ENCODE peak calls at places on chromosomes 5 and 9, in seven cellular contexts. K is HCT116, O is HepG2, R is WTC11, U is H1, L is K562, V is GM12878. Q is an unnamed sample.

GRCh38 chr5:82387819-82388166 is 109.6 kb upstream of the RPS23 start:
- DNase-seq in O (no peak), R (no peak), U (no peak), V (no peak), L (no peak), K (no peak), Q (no peak)

GRCh38 chr5:181241393-181241975 is 2.2 kb downstream of the RACK1 start:
- DNase-seq in U (no peak), L (no peak), O (peak; percentile 90), R (no peak), K (no peak), V (no peak), Q (no peak)

GRCh38 chr5:96048763-96049162 is 87.1 kb upstream of the ELL2 start:
- DNase-seq in K (no peak), O (no peak), R (peak; percentile 29), V (no peak), U (no peak), L (peak; percentile 25), Q (peak; percentile 12)

GRCh38 chr9:35280394-35280793 is 118.6 kb downstream of the UNC13B start:
- DNase-seq in V (no peak), O (no peak), L (no peak), R (no peak), U (no peak), K (no peak), Q (no peak)

GRCh38 chr5:129541648-129542251 is 81.7 kb downstream of the ADAMTS19 start:
- DNase-seq in V (no peak), U (no peak), R (no peak), O (peak; percentile 13), K (peak; percentile 48), L (peak; percentile 12), Q (peak; percentile 28)

GRCh38 chr5:94855543-94855942 is 237.1 kb downstream of the SLF1 start:
- DNase-seq in L (no peak), O (no peak), V (no peak), U (no peak), K (no peak), R (no peak), Q (no peak)

GRCh38 chr9:37972346-37972745 is 68.4 kb upstream of the SLC25A51 start:
- DNase-seq in R (no peak), L (no peak), V (no peak), U (no peak), K (no peak), O (no peak), Q (no peak)

GRCh38 chr9:136623849-136624183 is 38.9 kb upstream of the EGFL7 start:
- DNase-seq in R (no peak), V (no peak), K (no peak), U (no peak), O (no peak), L (no peak), Q (no peak)

GRCh38 chr9:113219972-113220371 is 1.1 kb downstream of the FKBP15 start:
- DNase-seq in O (no peak), U (no peak), R (no peak), V (peak; percentile 77), L (no peak), K (no peak), Q (no peak)

DNA sequence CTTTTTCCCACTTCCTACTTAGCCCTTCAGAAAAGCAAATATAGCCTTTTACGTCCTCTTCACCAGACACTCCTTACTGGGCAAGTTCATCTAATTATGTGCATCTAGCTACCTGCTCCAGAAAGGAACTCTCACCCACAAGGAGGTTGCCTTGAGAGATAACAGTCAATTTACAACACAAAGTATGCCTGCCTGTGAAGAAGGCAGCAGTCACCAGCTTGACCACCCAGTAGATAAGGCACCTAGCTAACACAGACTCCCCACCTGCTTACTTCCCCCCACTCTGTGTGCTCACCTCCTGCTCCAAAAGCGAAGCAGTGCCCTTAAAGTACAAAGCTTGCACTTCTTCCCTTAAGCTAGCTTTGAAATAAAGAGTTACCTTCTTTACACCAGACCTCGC is 111.7 kb upstream of the MRPS30 start:
- DNase-seq in U (no peak), K (no peak), V (no peak), L (no peak), R (no peak), O (no peak), Q (no peak)
- TF ChIP-seq SP1 in U (no peak), K (no peak), V (no peak), L (no peak), R (no peak), O (no peak), Q (no peak)

DNA sequence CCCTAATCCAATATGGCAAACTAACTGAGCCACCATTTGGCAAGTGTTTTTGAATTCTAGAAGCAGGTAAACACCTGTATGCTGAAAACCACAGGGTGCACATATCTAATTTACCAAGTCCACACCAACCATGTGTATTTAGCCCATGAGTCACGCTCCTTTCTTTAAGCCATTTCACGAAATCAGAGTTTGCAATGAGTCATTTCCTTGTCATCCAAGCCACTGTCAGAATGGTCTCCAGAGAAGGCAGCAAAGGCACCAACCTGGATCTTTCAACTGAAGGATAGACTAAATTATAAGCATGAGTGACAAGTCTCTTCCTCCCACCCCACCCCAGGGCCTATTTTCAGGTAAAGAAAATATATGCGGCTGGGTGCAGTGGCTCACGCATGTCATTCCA is 110.0 kb downstream of the PAX5 start:
- DNase-seq in L (no peak), U (no peak), O (peak; percentile 45), V (peak; percentile 30), K (peak; percentile 87), R (no peak), Q (no peak)
- TF ChIP-seq SP1 in L (no peak), U (no peak), O (no peak), V (no peak), K (peak; percentile 88), R (no peak), Q (no peak)

GRCh38 chr5:43711496-43711895 is 108.5 kb downstream of the NNT start:
- DNase-seq in V (no peak), L (no peak), O (peak; percentile 12), R (no peak), U (no peak), K (peak; percentile 4), Q (no peak)
- TF ChIP-seq SP1 in V (no peak), L (no peak), O (no peak), R (no peak), U (no peak), K (no peak), Q (no peak)

DNA sequence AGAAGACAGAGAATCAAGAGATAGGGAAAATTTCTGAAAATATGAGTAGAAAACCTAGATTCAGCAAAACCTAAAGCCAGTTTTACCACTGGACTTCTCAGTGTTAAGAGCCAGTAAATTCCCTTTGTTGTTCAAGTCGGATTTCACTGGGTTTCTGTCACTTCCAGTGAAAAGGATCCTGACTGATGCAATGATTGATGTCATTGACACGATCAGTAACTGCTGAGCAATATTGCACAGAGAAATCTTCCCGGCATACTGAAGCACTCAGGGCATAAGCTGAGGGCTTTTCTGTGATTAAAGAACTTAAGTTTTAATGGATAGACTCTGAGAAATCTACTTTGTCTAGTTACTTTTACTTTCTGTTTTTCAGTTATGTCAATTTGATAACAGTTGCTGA is 62.0 kb downstream of the DENND1A start:
- DNase-seq in R (no peak), L (no peak), O (no peak), U (no peak), K (no peak), V (no peak), Q (no peak)
- TF ChIP-seq SP1 in R (no peak), L (no peak), O (no peak), U (no peak), K (no peak), V (no peak), Q (no peak)

GRCh38 chr9:80698725-80699124 is 990.6 kb downstream of the TLE1 start:
- DNase-seq in V (no peak), K (no peak), L (no peak), U (no peak), O (no peak), R (no peak), Q (no peak)

GRCh38 chr9:80701061-80701460 is 988.3 kb downstream of the TLE1 start:
- DNase-seq in L (no peak), R (no peak), O (no peak), V (no peak), K (no peak), U (no peak), Q (no peak)

DNA sequence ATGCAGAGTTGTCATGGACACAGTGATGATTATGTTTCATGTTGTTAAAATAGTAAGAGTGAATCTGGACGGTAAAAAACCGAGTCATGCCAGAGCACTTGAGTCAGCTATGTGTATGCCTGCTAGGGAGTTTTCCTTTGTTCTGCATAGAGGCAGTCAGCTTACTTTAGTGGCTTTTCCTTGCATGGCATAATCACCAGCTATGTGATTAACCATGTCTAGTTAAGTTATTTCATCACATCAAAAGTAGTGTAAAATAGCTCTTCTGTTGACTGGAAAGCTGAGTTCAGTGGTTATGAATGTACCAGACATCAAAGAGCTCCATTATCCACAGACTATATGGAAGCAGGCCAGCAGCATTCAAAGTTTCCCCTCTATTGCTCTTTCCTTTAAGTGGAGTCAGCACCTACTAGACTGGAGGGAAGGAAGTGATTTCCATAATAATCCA is 989.8 kb downstream of the TLE1 start:
- DNase-seq in V (no peak), U (no peak), O (no peak), K (no peak), R (no peak), L (no peak), Q (no peak)
- TF ChIP-seq SP1 in V (no peak), U (no peak), O (no peak), K (no peak), R (no peak), L (no peak), Q (no peak)

GRCh38 chr9:133777111-133777791 is 39.1 kb upstream of the SARDH start:
- DNase-seq in O (no peak), U (no peak), V (no peak), R (no peak), K (no peak), L (no peak), Q (no peak)
- TF ChIP-seq SP1 in O (no peak), U (no peak), V (no peak), R (no peak), K (no peak), L (no peak), Q (no peak)

DNA sequence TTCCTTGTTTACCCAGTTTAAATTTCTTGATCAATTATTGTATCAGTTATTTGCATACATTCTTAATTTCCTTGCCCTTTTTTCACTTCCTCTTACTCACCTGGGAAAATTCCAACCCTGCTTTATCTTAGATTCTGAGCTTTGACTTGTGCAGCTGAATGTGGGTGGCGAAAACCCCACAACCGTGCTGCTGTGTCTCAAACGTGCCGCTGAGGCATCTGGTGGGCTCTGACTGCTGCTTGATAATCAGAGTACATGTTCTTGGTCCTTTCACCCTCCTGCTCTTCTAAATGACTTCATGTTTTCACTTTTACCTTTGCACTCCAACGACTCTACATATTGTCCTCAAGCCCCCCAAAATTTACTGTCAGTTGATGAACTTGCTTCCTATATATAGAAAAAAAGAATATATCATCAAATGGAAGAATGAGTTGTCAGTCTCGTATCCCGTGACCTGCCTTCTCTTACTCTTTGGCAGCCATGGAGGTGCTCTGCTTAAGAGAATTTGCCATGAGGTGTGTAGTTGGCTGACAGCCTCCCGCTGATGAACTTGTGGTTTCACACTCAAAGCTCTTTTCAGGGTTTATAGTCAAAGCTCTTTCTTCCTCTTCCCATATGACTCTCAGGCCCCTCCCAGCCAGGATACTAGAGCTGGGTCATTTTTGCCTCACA is 14.0 kb upstream of the JAK2 start:
- DNase-seq in O (no peak), L (no peak), R (no peak), V (peak; percentile 76), K (no peak), U (no peak), Q (no peak)
- TF ChIP-seq SP1 in O (no peak), L (no peak), R (no peak), V (no peak), K (no peak), U (no peak), Q (no peak)